ENCODE peak calls at places on chromosome 22, in ten cellular contexts. P, C, W, J, Q, V, I, D, L and T are unnamed samples.

GRCh38 chr22:47618611-47619010 is 856.2 kb downstream of the TBC1D22A start:
- DNase-seq in L (no peak), W (no peak), V (no peak), Q (no peak), J (no peak), C (no peak), P (no peak), D (no peak), I (no peak), T (no peak)

GRCh38 chr22:24894998-24895397 is 51.5 kb downstream of the LHFPL7 start:
- DNase-seq in P (no peak), W (no peak), V (no peak), D (peak), J (no peak), I (no peak), Q (peak), L (no peak), C (no peak), T (no peak)

GRCh38 chr22:39618996-39619530 is 48.5 kb downstream of the CACNA1I start:
- DNase-seq in V (no peak), I (no peak), D (no peak), J (no peak), Q (no peak), P (no peak), C (no peak), L (no peak), W (no peak), T (no peak)

GRCh38 chr22:38172016-38172431 is 9.6 kb downstream of the PLA2G6 start:
- DNase-seq in C (peak), P (no peak), L (no peak), J (no peak), Q (peak), I (no peak), W (no peak), V (no peak), D (peak), T (no peak)

GRCh38 chr22:30881361-30882180 is 87.0 kb downstream of the MORC2 start:
- DNase-seq in I (no peak), D (no peak), J (no peak), C (no peak), P (no peak), W (no peak), L (no peak), Q (no peak), V (no peak), T (no peak)

GRCh38 chr22:32957093-32957835 is 100.9 kb downstream of the SYN3 start:
- DNase-seq in V (no peak), L (no peak), J (no peak), W (no peak), P (no peak), C (no peak), D (no peak), I (no peak), Q (no peak), T (no peak)

GRCh38 chr22:32859743-32860142 is 58.2 kb downstream of the TIMP3 start:
- DNase-seq in J (no peak), P (no peak), I (no peak), Q (no peak), V (no peak), D (no peak), W (no peak), C (no peak), L (no peak), T (no peak)

GRCh38 chr22:48609279-48609865 is 1218.3 kb downstream of the BRD1 start:
- DNase-seq in D (no peak), V (no peak), C (no peak), Q (no peak), I (no peak), L (no peak), J (no peak), P (no peak), W (no peak), T (no peak)

GRCh38 chr22:47724030-47724429 is 961.6 kb downstream of the TBC1D22A start:
- DNase-seq in V (no peak), D (no peak), I (no peak), L (no peak), W (no peak), C (no peak), Q (no peak), J (no peak), P (no peak), T (no peak)

GRCh38 chr22:25546751-25547150 is 17.7 kb upstream of the GRK3 start:
- DNase-seq in V (no peak), P (no peak), D (no peak), C (no peak), L (no peak), W (no peak), J (no peak), Q (no peak), I (no peak), T (no peak)

GRCh38 chr22:24330636-24331035 is 60.0 kb downstream of the SPECC1L start:
- DNase-seq in V (no peak), L (no peak), P (no peak), C (no peak), Q (no peak), W (no peak), I (no peak), D (no peak), J (no peak), T (no peak)

GRCh38 chr22:20268350-20269012 is 363 bp upstream of the RTN4R start:
- DNase-seq in J (no peak), I (peak), D (peak), V (peak), P (no peak), C (peak), L (peak), W (peak), Q (peak), T (peak)

GRCh38 chr22:45779351-45779750 is 107.7 kb downstream of the ATXN10 start:
- DNase-seq in C (no peak), V (no peak), W (no peak), Q (no peak), P (no peak), L (no peak), I (no peak), J (no peak), D (no peak), T (no peak)

GRCh38 chr22:45397806-45398205 is 15.6 kb downstream of the SMC1B start:
- DNase-seq in J (no peak), D (no peak), L (no peak), Q (no peak), P (no peak), V (no peak), I (no peak), W (no peak), C (no peak), T (peak)

GRCh38 chr22:20110359-20110985 is 5.4 kb upstream of the RANBP1 start:
- DNase-seq in J (no peak), D (no peak), P (no peak), W (no peak), I (no peak), L (no peak), V (no peak), Q (no peak), C (no peak), T (no peak)